ENCODE peak calls at places on chromosomes 6 and 20, in eight cellular contexts. One of them, this sample, is unnamed.

GRCh38 chr20:46010491-46011405 is 2.0 kb downstream of the MMP9 start:
- DNase-seq in fibroblast of lung: no peak
- DNase-seq in A549: no peak
- DNase-seq in stomach: no peak
- DNase-seq in cardiac fibroblast: no peak
- DNase-seq in lower lobe of right lung: peak; percentile 66
- DNase-seq in Peyer's patch: no peak
- DNase-seq in uterus: no peak
- DNase-seq in this sample: no peak

GRCh38 chr6:118141211-118141610 is 234.1 kb downstream of the SLC35F1 start:
- DNase-seq in fibroblast of lung: no peak
- DNase-seq in A549: no peak
- DNase-seq in stomach: no peak
- DNase-seq in cardiac fibroblast: no peak
- DNase-seq in lower lobe of right lung: no peak
- DNase-seq in Peyer's patch: no peak
- DNase-seq in uterus: no peak
- DNase-seq in this sample: no peak

GRCh38 chr6:32868257-32868788 is 14.3 kb downstream of the PSMB9 start:
- DNase-seq in fibroblast of lung: peak; percentile 77
- DNase-seq in A549: peak; percentile 63
- DNase-seq in stomach: peak; percentile 86
- DNase-seq in cardiac fibroblast: peak; percentile 82
- DNase-seq in lower lobe of right lung: peak; percentile 76
- DNase-seq in Peyer's patch: peak; percentile 94
- DNase-seq in uterus: peak; percentile 85
- DNase-seq in this sample: peak; percentile 73

GRCh38 chr6:84524636-84525035 is 239.8 kb downstream of the TBX18 start:
- DNase-seq in fibroblast of lung: no peak
- DNase-seq in A549: no peak
- DNase-seq in stomach: no peak
- DNase-seq in cardiac fibroblast: no peak
- DNase-seq in lower lobe of right lung: no peak
- DNase-seq in Peyer's patch: no peak
- DNase-seq in uterus: no peak
- DNase-seq in this sample: no peak

GRCh38 chr6:4637691-4638433 is 138.3 kb upstream of the CDYL start:
- DNase-seq in fibroblast of lung: peak; percentile 69
- DNase-seq in A549: peak; percentile 10
- DNase-seq in stomach: no peak
- DNase-seq in cardiac fibroblast: peak; percentile 88
- DNase-seq in lower lobe of right lung: no peak
- DNase-seq in Peyer's patch: no peak
- DNase-seq in uterus: no peak
- DNase-seq in this sample: no peak

GRCh38 chr20:48962976-48963730 is 41.6 kb downstream of the ARFGEF2 start:
- DNase-seq in fibroblast of lung: peak; percentile 17
- DNase-seq in A549: no peak
- DNase-seq in stomach: no peak
- DNase-seq in cardiac fibroblast: no peak
- DNase-seq in lower lobe of right lung: no peak
- DNase-seq in Peyer's patch: no peak
- DNase-seq in uterus: no peak
- DNase-seq in this sample: no peak

GRCh38 chr6:106451419-106451818 is 90.9 kb downstream of the CRYBG1 start:
- DNase-seq in fibroblast of lung: no peak
- DNase-seq in A549: no peak
- DNase-seq in stomach: no peak
- DNase-seq in cardiac fibroblast: peak; percentile 52
- DNase-seq in lower lobe of right lung: no peak
- DNase-seq in Peyer's patch: no peak
- DNase-seq in uterus: no peak
- DNase-seq in this sample: no peak

GRCh38 chr20:7348253-7348652 is 580.8 kb downstream of the BMP2 start:
- DNase-seq in fibroblast of lung: no peak
- DNase-seq in A549: no peak
- DNase-seq in stomach: no peak
- DNase-seq in cardiac fibroblast: peak; percentile 12
- DNase-seq in lower lobe of right lung: no peak
- DNase-seq in Peyer's patch: no peak
- DNase-seq in uterus: no peak
- DNase-seq in this sample: no peak

GRCh38 chr6:31162463-31163165 is 4.2 kb downstream of the TCF19 start:
- DNase-seq in fibroblast of lung: no peak
- DNase-seq in A549: no peak
- DNase-seq in stomach: no peak
- DNase-seq in cardiac fibroblast: no peak
- DNase-seq in lower lobe of right lung: no peak
- DNase-seq in Peyer's patch: no peak
- DNase-seq in uterus: no peak
- DNase-seq in this sample: no peak

GRCh38 chr6:161367472-161367871 is 93.6 kb upstream of the AGPAT4 start:
- DNase-seq in fibroblast of lung: no peak
- DNase-seq in A549: no peak
- DNase-seq in stomach: no peak
- DNase-seq in cardiac fibroblast: no peak
- DNase-seq in lower lobe of right lung: no peak
- DNase-seq in Peyer's patch: peak; percentile 76
- DNase-seq in uterus: no peak
- DNase-seq in this sample: no peak

GRCh38 chr20:48098099-48098498 is 312.8 kb upstream of the SULF2 start:
- DNase-seq in fibroblast of lung: no peak
- DNase-seq in A549: no peak
- DNase-seq in stomach: no peak
- DNase-seq in cardiac fibroblast: no peak
- DNase-seq in lower lobe of right lung: no peak
- DNase-seq in Peyer's patch: no peak
- DNase-seq in uterus: no peak
- DNase-seq in this sample: no peak

GRCh38 chr6:107534762-107535161 is 44.8 kb downstream of the SOBP start:
- DNase-seq in fibroblast of lung: no peak
- DNase-seq in A549: no peak
- DNase-seq in stomach: no peak
- DNase-seq in cardiac fibroblast: no peak
- DNase-seq in lower lobe of right lung: no peak
- DNase-seq in Peyer's patch: no peak
- DNase-seq in uterus: no peak
- DNase-seq in this sample: no peak

GRCh38 chr6:157443066-157443800 is 62.2 kb downstream of the ZDHHC14 start:
- DNase-seq in fibroblast of lung: peak; percentile 51
- DNase-seq in A549: no peak
- DNase-seq in stomach: no peak
- DNase-seq in cardiac fibroblast: peak; percentile 80
- DNase-seq in lower lobe of right lung: no peak
- DNase-seq in Peyer's patch: no peak
- DNase-seq in uterus: no peak
- DNase-seq in this sample: no peak

GRCh38 chr6:145080651-145081050 is 654.7 kb downstream of the EPM2A start:
- DNase-seq in fibroblast of lung: no peak
- DNase-seq in A549: no peak
- DNase-seq in stomach: no peak
- DNase-seq in cardiac fibroblast: no peak
- DNase-seq in lower lobe of right lung: no peak
- DNase-seq in Peyer's patch: no peak
- DNase-seq in uterus: no peak
- DNase-seq in this sample: no peak

GRCh38 chr6:152146385-152146784 is 338.9 kb downstream of the ESR1 start:
- DNase-seq in fibroblast of lung: peak; percentile 72
- DNase-seq in A549: no peak
- DNase-seq in stomach: no peak
- DNase-seq in cardiac fibroblast: peak; percentile 84
- DNase-seq in lower lobe of right lung: no peak
- DNase-seq in Peyer's patch: no peak
- DNase-seq in uterus: no peak
- DNase-seq in this sample: no peak

GRCh38 chr6:3517350-3517749 is 60.5 kb upstream of the SLC22A23 start:
- DNase-seq in fibroblast of lung: peak; percentile 93
- DNase-seq in A549: peak; percentile 41
- DNase-seq in stomach: no peak
- DNase-seq in cardiac fibroblast: peak; percentile 99
- DNase-seq in lower lobe of right lung: no peak
- DNase-seq in Peyer's patch: no peak
- DNase-seq in uterus: no peak
- DNase-seq in this sample: no peak

GRCh38 chr20:41499961-41500725 is 118.0 kb downstream of the CHD6 start:
- DNase-seq in fibroblast of lung: no peak
- DNase-seq in A549: no peak
- DNase-seq in stomach: no peak
- DNase-seq in cardiac fibroblast: no peak
- DNase-seq in lower lobe of right lung: no peak
- DNase-seq in Peyer's patch: no peak
- DNase-seq in uterus: no peak
- DNase-seq in this sample: no peak

GRCh38 chr6:127366281-127367022 is 23.0 kb upstream of the ECHDC1 start:
- DNase-seq in fibroblast of lung: peak; percentile 92
- DNase-seq in A549: peak; percentile 92
- DNase-seq in stomach: no peak
- DNase-seq in cardiac fibroblast: peak; percentile 99
- DNase-seq in lower lobe of right lung: no peak
- DNase-seq in Peyer's patch: no peak
- DNase-seq in uterus: no peak
- DNase-seq in this sample: no peak

GRCh38 chr6:154602708-154603107 is 92.2 kb upstream of the CNKSR3 start:
- DNase-seq in fibroblast of lung: peak; percentile 35
- DNase-seq in A549: no peak
- DNase-seq in stomach: no peak
- DNase-seq in cardiac fibroblast: no peak
- DNase-seq in lower lobe of right lung: no peak
- DNase-seq in Peyer's patch: no peak
- DNase-seq in uterus: no peak
- DNase-seq in this sample: no peak

GRCh38 chr6:166655251-166655650 is 28.2 kb upstream of the RPS6KA2 start:
- DNase-seq in fibroblast of lung: no peak
- DNase-seq in A549: no peak
- DNase-seq in stomach: peak; percentile 37
- DNase-seq in cardiac fibroblast: no peak
- DNase-seq in lower lobe of right lung: no peak
- DNase-seq in Peyer's patch: no peak
- DNase-seq in uterus: no peak
- DNase-seq in this sample: no peak

GRCh38 chr6:33837971-33838665 is 34.3 kb upstream of the MLN start:
- DNase-seq in fibroblast of lung: peak; percentile 24
- DNase-seq in A549: no peak
- DNase-seq in stomach: no peak
- DNase-seq in cardiac fibroblast: peak; percentile 9
- DNase-seq in lower lobe of right lung: no peak
- DNase-seq in Peyer's patch: no peak
- DNase-seq in uterus: peak; percentile 77
- DNase-seq in this sample: no peak

GRCh38 chr20:35561268-35561667 is 19.4 kb downstream of the ERGIC3 start:
- DNase-seq in fibroblast of lung: peak; percentile 62
- DNase-seq in A549: peak; percentile 46
- DNase-seq in stomach: no peak
- DNase-seq in cardiac fibroblast: peak; percentile 39
- DNase-seq in lower lobe of right lung: no peak
- DNase-seq in Peyer's patch: peak; percentile 53
- DNase-seq in uterus: no peak
- DNase-seq in this sample: peak; percentile 25
- TF ChIP-seq CTCF in fibroblast of lung: peak; percentile 20
- TF ChIP-seq CTCF in A549: peak; percentile 26
- TF ChIP-seq CTCF in stomach: no peak
- TF ChIP-seq CTCF in cardiac fibroblast: peak; percentile 10
- TF ChIP-seq CTCF in lower lobe of right lung: peak; percentile 21
- TF ChIP-seq CTCF in Peyer's patch: peak; percentile 27
- TF ChIP-seq CTCF in uterus: no peak
- TF ChIP-seq CTCF in this sample: no peak

DNA sequence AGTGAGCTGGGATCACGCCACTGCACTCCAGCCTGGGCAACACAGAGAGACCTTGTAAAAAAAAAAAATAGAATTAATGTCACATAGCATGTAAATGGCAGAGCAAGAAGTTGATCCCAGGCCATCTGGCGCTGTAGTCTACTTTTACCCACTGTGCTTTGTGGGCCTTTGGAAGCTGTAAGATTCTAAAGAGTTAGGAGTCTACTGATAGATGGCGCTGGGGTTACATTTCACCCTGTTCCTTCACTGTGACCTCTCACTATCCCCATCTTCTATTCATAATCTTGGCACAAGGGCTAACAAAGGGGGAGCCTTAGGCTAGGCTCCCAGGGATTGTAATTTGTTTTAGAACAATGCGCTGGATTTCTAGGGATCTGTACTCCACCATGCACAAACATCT is 24.4 kb downstream of the SIRPD start:
- DNase-seq in fibroblast of lung: no peak
- DNase-seq in A549: peak; percentile 16
- DNase-seq in stomach: no peak
- DNase-seq in cardiac fibroblast: no peak
- DNase-seq in lower lobe of right lung: no peak
- DNase-seq in Peyer's patch: no peak
- DNase-seq in uterus: no peak
- DNase-seq in this sample: no peak
- TF ChIP-seq CTCF in fibroblast of lung: no peak
- TF ChIP-seq CTCF in A549: peak; percentile 7
- TF ChIP-seq CTCF in stomach: no peak
- TF ChIP-seq CTCF in cardiac fibroblast: no peak
- TF ChIP-seq CTCF in lower lobe of right lung: no peak
- TF ChIP-seq CTCF in Peyer's patch: peak; percentile 17
- TF ChIP-seq CTCF in uterus: no peak
- TF ChIP-seq CTCF in this sample: no peak

GRCh38 chr6:44859901-44860410 is 468.2 kb upstream of the RUNX2 start:
- DNase-seq in fibroblast of lung: no peak
- DNase-seq in A549: no peak
- DNase-seq in stomach: no peak
- DNase-seq in cardiac fibroblast: no peak
- DNase-seq in lower lobe of right lung: no peak
- DNase-seq in Peyer's patch: no peak
- DNase-seq in uterus: no peak
- DNase-seq in this sample: no peak

GRCh38 chr6:44855562-44856494 is 468.3 kb downstream of the CDC5L start:
- DNase-seq in fibroblast of lung: peak; percentile 70
- DNase-seq in A549: no peak
- DNase-seq in stomach: no peak
- DNase-seq in cardiac fibroblast: peak; percentile 90
- DNase-seq in lower lobe of right lung: no peak
- DNase-seq in Peyer's patch: no peak
- DNase-seq in uterus: no peak
- DNase-seq in this sample: no peak

GRCh38 chr6:44854712-44855111 is 467.2 kb downstream of the CDC5L start:
- DNase-seq in fibroblast of lung: no peak
- DNase-seq in A549: no peak
- DNase-seq in stomach: no peak
- DNase-seq in cardiac fibroblast: no peak
- DNase-seq in lower lobe of right lung: no peak
- DNase-seq in Peyer's patch: no peak
- DNase-seq in uterus: no peak
- DNase-seq in this sample: no peak

GRCh38 chr6:44856495-44856878 is 469.0 kb downstream of the CDC5L start:
- DNase-seq in fibroblast of lung: peak; percentile 48
- DNase-seq in A549: no peak
- DNase-seq in stomach: no peak
- DNase-seq in cardiac fibroblast: peak; percentile 35
- DNase-seq in lower lobe of right lung: no peak
- DNase-seq in Peyer's patch: no peak
- DNase-seq in uterus: no peak
- DNase-seq in this sample: no peak

GRCh38 chr6:44858998-44859397 is 469.1 kb upstream of the RUNX2 start:
- DNase-seq in fibroblast of lung: peak; percentile 5
- DNase-seq in A549: no peak
- DNase-seq in stomach: no peak
- DNase-seq in cardiac fibroblast: peak; percentile 50
- DNase-seq in lower lobe of right lung: no peak
- DNase-seq in Peyer's patch: no peak
- DNase-seq in uterus: no peak
- DNase-seq in this sample: no peak
- TF ChIP-seq CTCF in fibroblast of lung: no peak
- TF ChIP-seq CTCF in A549: no peak
- TF ChIP-seq CTCF in stomach: no peak
- TF ChIP-seq CTCF in cardiac fibroblast: peak; percentile 7
- TF ChIP-seq CTCF in lower lobe of right lung: no peak
- TF ChIP-seq CTCF in Peyer's patch: no peak
- TF ChIP-seq CTCF in uterus: no peak
- TF ChIP-seq CTCF in this sample: no peak

GRCh38 chr6:112511441-112511840 is 164.3 kb downstream of the RFPL4B start:
- DNase-seq in fibroblast of lung: no peak
- DNase-seq in A549: no peak
- DNase-seq in stomach: no peak
- DNase-seq in cardiac fibroblast: peak; percentile 2
- DNase-seq in lower lobe of right lung: no peak
- DNase-seq in Peyer's patch: no peak
- DNase-seq in uterus: no peak
- DNase-seq in this sample: no peak
- TF ChIP-seq CTCF in fibroblast of lung: no peak
- TF ChIP-seq CTCF in A549: no peak
- TF ChIP-seq CTCF in stomach: no peak
- TF ChIP-seq CTCF in cardiac fibroblast: no peak
- TF ChIP-seq CTCF in lower lobe of right lung: no peak
- TF ChIP-seq CTCF in Peyer's patch: no peak
- TF ChIP-seq CTCF in uterus: no peak
- TF ChIP-seq CTCF in this sample: no peak